ENCODE peak calls at places on chromosomes 16 and 17, in eight cellular contexts. One of them, this sample, is unnamed.

GRCh38 chr17:77479372-77479781 is 338.6 kb downstream of the SEC14L1 start:
- DNase-seq in EL: no peak
- DNase-seq in RWPE1: no peak
- DNase-seq in activated CD8-positive, alpha-beta T cell treated with anti-CD3 and anti-CD28 coated beads for 36 hours: peak; percentile 73
- DNase-seq in pancreas: no peak
- DNase-seq in fibroblast of mammary gland: no peak
- DNase-seq in ascending aorta: no peak
- DNase-seq in stimulated activated CD8-positive, alpha-beta memory T cell treated with anti-CD3 and anti-CD28 coated beads, Interleukin-12 subunit alpha, Interleukin-12 subunit beta, amount 100 ng/mL, for 1 hour: no peak
- DNase-seq in this sample: no peak

GRCh38 chr17:41654134-41654907 is 29.9 kb upstream of the KRT17 start:
- DNase-seq in EL: no peak
- DNase-seq in RWPE1: peak; percentile 94
- DNase-seq in activated CD8-positive, alpha-beta T cell treated with anti-CD3 and anti-CD28 coated beads for 36 hours: no peak
- DNase-seq in pancreas: peak; percentile 61
- DNase-seq in fibroblast of mammary gland: no peak
- DNase-seq in ascending aorta: no peak
- DNase-seq in stimulated activated CD8-positive, alpha-beta memory T cell treated with anti-CD3 and anti-CD28 coated beads, Interleukin-12 subunit alpha, Interleukin-12 subunit beta, amount 100 ng/mL, for 1 hour: no peak
- DNase-seq in this sample: no peak

GRCh38 chr16:17476414-17477259 is 5.9 kb upstream of the XYLT1 start:
- DNase-seq in EL: peak; percentile 63
- DNase-seq in RWPE1: peak; percentile 77
- DNase-seq in activated CD8-positive, alpha-beta T cell treated with anti-CD3 and anti-CD28 coated beads for 36 hours: peak; percentile 42
- DNase-seq in pancreas: peak; percentile 67
- DNase-seq in fibroblast of mammary gland: peak; percentile 74
- DNase-seq in ascending aorta: no peak
- DNase-seq in stimulated activated CD8-positive, alpha-beta memory T cell treated with anti-CD3 and anti-CD28 coated beads, Interleukin-12 subunit alpha, Interleukin-12 subunit beta, amount 100 ng/mL, for 1 hour: no peak
- DNase-seq in this sample: peak; percentile 85

GRCh38 chr17:9095390-9095789 is 74.1 kb downstream of the NTN1 start:
- DNase-seq in EL: no peak
- DNase-seq in RWPE1: no peak
- DNase-seq in activated CD8-positive, alpha-beta T cell treated with anti-CD3 and anti-CD28 coated beads for 36 hours: no peak
- DNase-seq in pancreas: no peak
- DNase-seq in fibroblast of mammary gland: no peak
- DNase-seq in ascending aorta: no peak
- DNase-seq in stimulated activated CD8-positive, alpha-beta memory T cell treated with anti-CD3 and anti-CD28 coated beads, Interleukin-12 subunit alpha, Interleukin-12 subunit beta, amount 100 ng/mL, for 1 hour: no peak
- DNase-seq in this sample: no peak

GRCh38 chr17:41267711-41268110 is 2.5 kb downstream of the KRTAP9-6 start:
- DNase-seq in EL: no peak
- DNase-seq in RWPE1: no peak
- DNase-seq in activated CD8-positive, alpha-beta T cell treated with anti-CD3 and anti-CD28 coated beads for 36 hours: no peak
- DNase-seq in pancreas: no peak
- DNase-seq in fibroblast of mammary gland: no peak
- DNase-seq in ascending aorta: no peak
- DNase-seq in stimulated activated CD8-positive, alpha-beta memory T cell treated with anti-CD3 and anti-CD28 coated beads, Interleukin-12 subunit alpha, Interleukin-12 subunit beta, amount 100 ng/mL, for 1 hour: no peak
- DNase-seq in this sample: no peak

GRCh38 chr17:61314368-61315078 is 85.1 kb upstream of the TBX2 start:
- DNase-seq in EL: no peak
- DNase-seq in RWPE1: peak; percentile 25
- DNase-seq in activated CD8-positive, alpha-beta T cell treated with anti-CD3 and anti-CD28 coated beads for 36 hours: no peak
- DNase-seq in pancreas: no peak
- DNase-seq in fibroblast of mammary gland: peak; percentile 87
- DNase-seq in ascending aorta: peak; percentile 25
- DNase-seq in stimulated activated CD8-positive, alpha-beta memory T cell treated with anti-CD3 and anti-CD28 coated beads, Interleukin-12 subunit alpha, Interleukin-12 subunit beta, amount 100 ng/mL, for 1 hour: no peak
- DNase-seq in this sample: peak; percentile 50

GRCh38 chr17:1286379-1287106 is 7.1 kb downstream of the TRARG1 start:
- DNase-seq in EL: no peak
- DNase-seq in RWPE1: no peak
- DNase-seq in activated CD8-positive, alpha-beta T cell treated with anti-CD3 and anti-CD28 coated beads for 36 hours: no peak
- DNase-seq in pancreas: no peak
- DNase-seq in fibroblast of mammary gland: no peak
- DNase-seq in ascending aorta: no peak
- DNase-seq in stimulated activated CD8-positive, alpha-beta memory T cell treated with anti-CD3 and anti-CD28 coated beads, Interleukin-12 subunit alpha, Interleukin-12 subunit beta, amount 100 ng/mL, for 1 hour: no peak
- DNase-seq in this sample: no peak

GRCh38 chr17:35612924-35613521 is 25.9 kb downstream of the AP2B1 start:
- DNase-seq in EL: peak; percentile 52
- DNase-seq in RWPE1: peak; percentile 13
- DNase-seq in activated CD8-positive, alpha-beta T cell treated with anti-CD3 and anti-CD28 coated beads for 36 hours: peak; percentile 70
- DNase-seq in pancreas: no peak
- DNase-seq in fibroblast of mammary gland: peak; percentile 59
- DNase-seq in ascending aorta: no peak
- DNase-seq in stimulated activated CD8-positive, alpha-beta memory T cell treated with anti-CD3 and anti-CD28 coated beads, Interleukin-12 subunit alpha, Interleukin-12 subunit beta, amount 100 ng/mL, for 1 hour: no peak
- DNase-seq in this sample: peak; percentile 64

GRCh38 chr16:19689342-19689741 is 28.7 kb downstream of the KNOP1 start:
- DNase-seq in EL: no peak
- DNase-seq in RWPE1: no peak
- DNase-seq in activated CD8-positive, alpha-beta T cell treated with anti-CD3 and anti-CD28 coated beads for 36 hours: peak; percentile 29
- DNase-seq in pancreas: no peak
- DNase-seq in fibroblast of mammary gland: no peak
- DNase-seq in ascending aorta: no peak
- DNase-seq in stimulated activated CD8-positive, alpha-beta memory T cell treated with anti-CD3 and anti-CD28 coated beads, Interleukin-12 subunit alpha, Interleukin-12 subunit beta, amount 100 ng/mL, for 1 hour: no peak
- DNase-seq in this sample: no peak

GRCh38 chr16:81703177-81704155 is 75.6 kb upstream of the PLCG2 start:
- DNase-seq in EL: peak; percentile 85
- DNase-seq in RWPE1: peak; percentile 42
- DNase-seq in activated CD8-positive, alpha-beta T cell treated with anti-CD3 and anti-CD28 coated beads for 36 hours: peak; percentile 39
- DNase-seq in pancreas: no peak
- DNase-seq in fibroblast of mammary gland: peak; percentile 91
- DNase-seq in ascending aorta: no peak
- DNase-seq in stimulated activated CD8-positive, alpha-beta memory T cell treated with anti-CD3 and anti-CD28 coated beads, Interleukin-12 subunit alpha, Interleukin-12 subunit beta, amount 100 ng/mL, for 1 hour: no peak
- DNase-seq in this sample: peak; percentile 97

GRCh38 chr17:28372203-28372944 is 880 bp downstream of the SARM1 start:
- DNase-seq in EL: peak; percentile 46
- DNase-seq in RWPE1: no peak
- DNase-seq in activated CD8-positive, alpha-beta T cell treated with anti-CD3 and anti-CD28 coated beads for 36 hours: peak; percentile 43
- DNase-seq in pancreas: no peak
- DNase-seq in fibroblast of mammary gland: peak; percentile 21
- DNase-seq in ascending aorta: no peak
- DNase-seq in stimulated activated CD8-positive, alpha-beta memory T cell treated with anti-CD3 and anti-CD28 coated beads, Interleukin-12 subunit alpha, Interleukin-12 subunit beta, amount 100 ng/mL, for 1 hour: no peak
- DNase-seq in this sample: peak; percentile 69

GRCh38 chr17:82477934-82478333 is 19.4 kb downstream of the NARF start:
- DNase-seq in EL: no peak
- DNase-seq in RWPE1: no peak
- DNase-seq in activated CD8-positive, alpha-beta T cell treated with anti-CD3 and anti-CD28 coated beads for 36 hours: no peak
- DNase-seq in pancreas: no peak
- DNase-seq in fibroblast of mammary gland: no peak
- DNase-seq in ascending aorta: no peak
- DNase-seq in stimulated activated CD8-positive, alpha-beta memory T cell treated with anti-CD3 and anti-CD28 coated beads, Interleukin-12 subunit alpha, Interleukin-12 subunit beta, amount 100 ng/mL, for 1 hour: no peak
- DNase-seq in this sample: no peak

GRCh38 chr17:36545093-36545464 is 360 bp downstream of the GGNBP2 start:
- DNase-seq in EL: no peak
- DNase-seq in RWPE1: no peak
- DNase-seq in activated CD8-positive, alpha-beta T cell treated with anti-CD3 and anti-CD28 coated beads for 36 hours: no peak
- DNase-seq in pancreas: no peak
- DNase-seq in fibroblast of mammary gland: no peak
- DNase-seq in ascending aorta: no peak
- DNase-seq in stimulated activated CD8-positive, alpha-beta memory T cell treated with anti-CD3 and anti-CD28 coated beads, Interleukin-12 subunit alpha, Interleukin-12 subunit beta, amount 100 ng/mL, for 1 hour: no peak
- DNase-seq in this sample: no peak

GRCh38 chr16:87207509-87207908 is 109.7 kb downstream of the C16orf95 start:
- DNase-seq in EL: peak; percentile 83
- DNase-seq in RWPE1: peak; percentile 26
- DNase-seq in activated CD8-positive, alpha-beta T cell treated with anti-CD3 and anti-CD28 coated beads for 36 hours: no peak
- DNase-seq in pancreas: no peak
- DNase-seq in fibroblast of mammary gland: peak; percentile 91
- DNase-seq in ascending aorta: no peak
- DNase-seq in stimulated activated CD8-positive, alpha-beta memory T cell treated with anti-CD3 and anti-CD28 coated beads, Interleukin-12 subunit alpha, Interleukin-12 subunit beta, amount 100 ng/mL, for 1 hour: no peak
- DNase-seq in this sample: peak; percentile 92

GRCh38 chr16:15495898-15496297 is 61.5 kb downstream of the BMERB1 start:
- DNase-seq in EL: no peak
- DNase-seq in RWPE1: no peak
- DNase-seq in activated CD8-positive, alpha-beta T cell treated with anti-CD3 and anti-CD28 coated beads for 36 hours: no peak
- DNase-seq in pancreas: no peak
- DNase-seq in fibroblast of mammary gland: no peak
- DNase-seq in ascending aorta: no peak
- DNase-seq in stimulated activated CD8-positive, alpha-beta memory T cell treated with anti-CD3 and anti-CD28 coated beads, Interleukin-12 subunit alpha, Interleukin-12 subunit beta, amount 100 ng/mL, for 1 hour: no peak
- DNase-seq in this sample: no peak

GRCh38 chr16:81823111-81823510 is 44.0 kb downstream of the PLCG2 start:
- DNase-seq in EL: no peak
- DNase-seq in RWPE1: no peak
- DNase-seq in activated CD8-positive, alpha-beta T cell treated with anti-CD3 and anti-CD28 coated beads for 36 hours: no peak
- DNase-seq in pancreas: no peak
- DNase-seq in fibroblast of mammary gland: no peak
- DNase-seq in ascending aorta: no peak
- DNase-seq in stimulated activated CD8-positive, alpha-beta memory T cell treated with anti-CD3 and anti-CD28 coated beads, Interleukin-12 subunit alpha, Interleukin-12 subunit beta, amount 100 ng/mL, for 1 hour: no peak
- DNase-seq in this sample: no peak

GRCh38 chr17:19747829-19748806 is at the start of gene ALDH3A1:
- DNase-seq in EL: no peak
- DNase-seq in RWPE1: peak; percentile 51
- DNase-seq in activated CD8-positive, alpha-beta T cell treated with anti-CD3 and anti-CD28 coated beads for 36 hours: no peak
- DNase-seq in pancreas: no peak
- DNase-seq in fibroblast of mammary gland: no peak
- DNase-seq in ascending aorta: no peak
- DNase-seq in stimulated activated CD8-positive, alpha-beta memory T cell treated with anti-CD3 and anti-CD28 coated beads, Interleukin-12 subunit alpha, Interleukin-12 subunit beta, amount 100 ng/mL, for 1 hour: no peak
- DNase-seq in this sample: peak; percentile 76

GRCh38 chr16:56115817-56116576 is 75.3 kb upstream of the GNAO1 start:
- DNase-seq in EL: no peak
- DNase-seq in RWPE1: no peak
- DNase-seq in activated CD8-positive, alpha-beta T cell treated with anti-CD3 and anti-CD28 coated beads for 36 hours: no peak
- DNase-seq in pancreas: no peak
- DNase-seq in fibroblast of mammary gland: no peak
- DNase-seq in ascending aorta: no peak
- DNase-seq in stimulated activated CD8-positive, alpha-beta memory T cell treated with anti-CD3 and anti-CD28 coated beads, Interleukin-12 subunit alpha, Interleukin-12 subunit beta, amount 100 ng/mL, for 1 hour: no peak
- DNase-seq in this sample: no peak

GRCh38 chr17:74431568-74432483 is at the start of gene GPRC5C:
- DNase-seq in EL: no peak
- DNase-seq in RWPE1: peak; percentile 83
- DNase-seq in activated CD8-positive, alpha-beta T cell treated with anti-CD3 and anti-CD28 coated beads for 36 hours: peak; percentile 84
- DNase-seq in pancreas: peak; percentile 92
- DNase-seq in fibroblast of mammary gland: peak; percentile 54
- DNase-seq in ascending aorta: no peak
- DNase-seq in stimulated activated CD8-positive, alpha-beta memory T cell treated with anti-CD3 and anti-CD28 coated beads, Interleukin-12 subunit alpha, Interleukin-12 subunit beta, amount 100 ng/mL, for 1 hour: peak; percentile 23
- DNase-seq in this sample: peak; percentile 50

GRCh38 chr17:41647940-41648410 is 23.6 kb upstream of the KRT17 start:
- DNase-seq in EL: peak; percentile 80
- DNase-seq in RWPE1: peak; percentile 55
- DNase-seq in activated CD8-positive, alpha-beta T cell treated with anti-CD3 and anti-CD28 coated beads for 36 hours: peak; percentile 93
- DNase-seq in pancreas: peak; percentile 91
- DNase-seq in fibroblast of mammary gland: peak; percentile 51
- DNase-seq in ascending aorta: peak; percentile 59
- DNase-seq in stimulated activated CD8-positive, alpha-beta memory T cell treated with anti-CD3 and anti-CD28 coated beads, Interleukin-12 subunit alpha, Interleukin-12 subunit beta, amount 100 ng/mL, for 1 hour: peak; percentile 81
- DNase-seq in this sample: peak; percentile 78

GRCh38 chr16:1466968-1467521 is 7.8 kb downstream of the CLCN7 start:
- DNase-seq in EL: no peak
- DNase-seq in RWPE1: peak; percentile 8
- DNase-seq in activated CD8-positive, alpha-beta T cell treated with anti-CD3 and anti-CD28 coated beads for 36 hours: no peak
- DNase-seq in pancreas: no peak
- DNase-seq in fibroblast of mammary gland: no peak
- DNase-seq in ascending aorta: no peak
- DNase-seq in stimulated activated CD8-positive, alpha-beta memory T cell treated with anti-CD3 and anti-CD28 coated beads, Interleukin-12 subunit alpha, Interleukin-12 subunit beta, amount 100 ng/mL, for 1 hour: no peak
- DNase-seq in this sample: no peak